ENCODE peak calls at places on chromosomes 12 and 14, in six cellular contexts. N, Z, H, F, Q and S are unnamed samples.

GRCh38 chr14:73759183-73759713 is 45.1 kb upstream of the PNMA1 start:
- DNase-seq in N (no peak), Z (peak), H (no peak), F (no peak), Q (peak), S (peak)

GRCh38 chr14:100103261-100104005 is 38.2 kb downstream of the EVL start:
- DNase-seq in N (no peak), Z (no peak), H (no peak), F (no peak), Q (no peak), S (no peak)

GRCh38 chr12:132597333-132598283 is 12.8 kb downstream of the LRCOL1 start:
- DNase-seq in N (peak), Z (no peak), H (no peak), F (no peak), Q (peak), S (no peak)

GRCh38 chr14:20560961-20561360 is at the start of gene RNASE9:
- DNase-seq in N (peak), Z (no peak), H (no peak), F (no peak), Q (no peak), S (no peak)

GRCh38 chr12:113818833-113819232 is 147.3 kb downstream of the RBM19 start:
- DNase-seq in N (peak), Z (no peak), H (no peak), F (no peak), Q (no peak), S (peak)

GRCh38 chr14:26398616-26399015 is 199.2 kb downstream of the NOVA1 start:
- DNase-seq in N (no peak), Z (no peak), H (no peak), F (no peak), Q (no peak), S (no peak)

GRCh38 chr14:77376380-77376770 is 519 bp downstream of the TMED8 start:
- DNase-seq in N (no peak), Z (peak), H (peak), F (no peak), Q (peak), S (peak)

GRCh38 chr12:130916251-130916911 is 37.3 kb upstream of the ADGRD1 start:
- DNase-seq in N (peak), Z (peak), H (peak), F (peak), Q (peak), S (peak)

GRCh38 chr12:12839886-12840285 is 26.7 kb downstream of the DDX47 start:
- DNase-seq in N (peak), Z (peak), H (no peak), F (no peak), Q (no peak), S (no peak)

GRCh38 chr14:92688434-92689375 is 59.7 kb downstream of the LGMN start:
- DNase-seq in N (no peak), Z (no peak), H (no peak), F (no peak), Q (no peak), S (no peak)

GRCh38 chr12:132761032-132761910 is at the start of gene ANKLE2:
- DNase-seq in N (peak), Z (peak), H (peak), F (peak), Q (peak), S (peak)

GRCh38 chr14:33118653-33119052 is 180.0 kb downstream of the NPAS3 start:
- DNase-seq in N (no peak), Z (no peak), H (no peak), F (no peak), Q (no peak), S (no peak)

GRCh38 chr14:54040851-54041250 is 84.2 kb upstream of the BMP4 start:
- DNase-seq in N (no peak), Z (no peak), H (no peak), F (no peak), Q (no peak), S (no peak)

GRCh38 chr14:31965735-31966598 is 111.1 kb upstream of the ARHGAP5 start:
- DNase-seq in N (no peak), Z (no peak), H (no peak), F (no peak), Q (no peak), S (no peak)